ENCODE peak calls at places on chromosomes 16 and 17, in four cellular contexts. E, U, Y and I are unnamed samples.

GRCh38 chr16:70745536-70746025 is 55.4 kb downstream of the VAC14 start:
- DNase-seq in U (no peak), E (no peak), Y (no peak), I (no peak)

GRCh38 chr16:83689385-83689831 is 118.4 kb upstream of the HSBP1 start:
- DNase-seq in U (peak; percentile 3), E (peak; percentile 98), Y (peak; percentile 53), I (peak; percentile 58)

GRCh38 chr16:53775821-53776431 is 72.0 kb downstream of the FTO start:
- DNase-seq in Y (peak; percentile 94), U (no peak), E (peak; percentile 95), I (peak; percentile 84)

GRCh38 chr17:77437747-77438146 is 297.0 kb downstream of the SEC14L1 start:
- DNase-seq in U (no peak), E (no peak), Y (no peak), I (no peak)

GRCh38 chr16:56193951-56194726 is 2.9 kb downstream of the GNAO1 start:
- DNase-seq in Y (no peak), U (peak; percentile 68), E (peak; percentile 57), I (peak; percentile 77)

GRCh38 chr16:22098538-22099255 is 6.4 kb downstream of the VWA3A start:
- DNase-seq in Y (peak; percentile 55), U (peak; percentile 55), E (peak; percentile 26), I (peak; percentile 82)

GRCh38 chr17:78140169-78141051 is 5.8 kb upstream of the C17orf99 start:
- DNase-seq in U (peak; percentile 84), Y (peak; percentile 84), E (peak; percentile 47), I (peak; percentile 98)

GRCh38 chr16:66376577-66377326 is 10.3 kb downstream of the CDH5 start:
- DNase-seq in E (no peak), Y (peak; percentile 44), U (peak; percentile 83), I (no peak)

GRCh38 chr16:56382901-56383355 is 42.4 kb downstream of the AMFR start:
- DNase-seq in U (no peak), Y (peak; percentile 92), E (peak; percentile 76), I (no peak)

GRCh38 chr17:20095366-20096080 is 86.4 kb downstream of the SPECC1 start:
- DNase-seq in E (peak; percentile 38), U (peak; percentile 27), Y (no peak), I (peak; percentile 42)
- TF ChIP-seq CTCF in E (peak; percentile 36), U (peak; percentile 33), Y (no peak), I (peak; percentile 41)

DNA sequence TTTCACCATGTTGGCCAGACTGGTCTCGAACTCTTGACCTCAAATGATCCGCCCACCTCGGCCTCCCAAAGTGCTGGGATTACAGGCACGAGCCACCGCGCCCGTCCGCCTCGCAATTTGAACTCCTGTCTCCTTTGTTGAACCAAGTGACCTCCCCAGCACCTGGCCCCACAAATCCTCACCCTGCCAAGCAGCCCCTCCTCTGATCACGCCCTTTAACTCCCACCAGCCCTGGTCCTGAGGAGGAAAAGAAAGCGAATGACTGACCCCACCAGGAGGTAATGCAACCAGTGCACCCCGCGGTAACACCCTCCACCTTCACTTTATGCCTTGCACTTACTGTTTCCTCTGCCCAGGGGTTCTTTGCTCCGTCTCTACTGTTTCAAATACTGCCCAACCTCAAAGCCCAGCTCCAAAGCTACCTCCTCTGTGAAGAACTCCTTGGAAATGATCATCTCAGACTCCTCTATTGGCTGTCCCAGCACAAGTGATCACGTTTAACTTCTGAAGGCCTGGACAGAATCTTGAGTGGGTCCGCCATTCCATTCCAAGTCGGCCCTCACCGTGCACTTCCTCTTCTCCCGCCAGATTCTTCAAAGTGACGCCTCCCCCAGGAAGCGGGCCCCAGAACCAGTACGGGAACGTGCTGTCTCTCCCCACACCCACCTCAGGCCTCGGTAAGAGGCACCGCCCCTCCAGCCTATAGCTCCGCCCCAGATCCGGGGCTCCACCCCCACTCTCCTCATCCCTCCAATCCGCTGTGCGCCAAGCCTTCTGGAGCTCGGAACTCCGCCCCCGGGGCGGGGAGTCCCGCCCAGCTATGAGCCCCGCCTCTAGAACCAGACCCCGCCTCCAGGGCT is 4.4 kb downstream of the CD19 start:
- DNase-seq in U (peak; percentile 85), Y (peak; percentile 72), E (peak; percentile 24), I (peak; percentile 87)
- H3K4me3 ChIP-seq in U (peak overlapping the region; percentile 12), Y (peak overlapping the region; percentile 30), E (no peak overlapping the region), I (peak overlapping the region; percentile 22)

GRCh38 chr16:3012828-3013420 is at the start of gene CLDN9:
- DNase-seq in Y (peak; percentile 88), E (no peak), U (no peak), I (no peak)
- TF ChIP-seq EZH2 in Y (no peak), E (peak; percentile 84), U (no peak), I (no peak)

GRCh38 chr17:3665834-3666233 is 2.5 kb downstream of the TAX1BP3 start:
- DNase-seq in E (no peak), U (no peak), Y (no peak), I (no peak)

GRCh38 chr17:3668279-3669084 is at the start of the genes EMC6 and TAX1BP3:
- DNase-seq in Y (peak; percentile 92), U (peak; percentile 100), E (peak; percentile 83), I (peak; percentile 98)

GRCh38 chr17:3666516-3666915 is 1.9 kb downstream of the TAX1BP3 start:
- DNase-seq in Y (no peak), E (no peak), U (no peak), I (no peak)

GRCh38 chr17:3669085-3669347 is 404 bp downstream of the EMC6 start:
- DNase-seq in U (no peak), Y (no peak), E (no peak), I (no peak)

GRCh38 chr17:3667366-3668278 is 756 bp downstream of the TAX1BP3 start:
- DNase-seq in Y (peak; percentile 87), U (peak; percentile 92), E (peak; percentile 81), I (peak; percentile 80)
- TF ChIP-seq CTCF in Y (no peak), U (peak; percentile 17), E (no peak), I (no peak)

DNA sequence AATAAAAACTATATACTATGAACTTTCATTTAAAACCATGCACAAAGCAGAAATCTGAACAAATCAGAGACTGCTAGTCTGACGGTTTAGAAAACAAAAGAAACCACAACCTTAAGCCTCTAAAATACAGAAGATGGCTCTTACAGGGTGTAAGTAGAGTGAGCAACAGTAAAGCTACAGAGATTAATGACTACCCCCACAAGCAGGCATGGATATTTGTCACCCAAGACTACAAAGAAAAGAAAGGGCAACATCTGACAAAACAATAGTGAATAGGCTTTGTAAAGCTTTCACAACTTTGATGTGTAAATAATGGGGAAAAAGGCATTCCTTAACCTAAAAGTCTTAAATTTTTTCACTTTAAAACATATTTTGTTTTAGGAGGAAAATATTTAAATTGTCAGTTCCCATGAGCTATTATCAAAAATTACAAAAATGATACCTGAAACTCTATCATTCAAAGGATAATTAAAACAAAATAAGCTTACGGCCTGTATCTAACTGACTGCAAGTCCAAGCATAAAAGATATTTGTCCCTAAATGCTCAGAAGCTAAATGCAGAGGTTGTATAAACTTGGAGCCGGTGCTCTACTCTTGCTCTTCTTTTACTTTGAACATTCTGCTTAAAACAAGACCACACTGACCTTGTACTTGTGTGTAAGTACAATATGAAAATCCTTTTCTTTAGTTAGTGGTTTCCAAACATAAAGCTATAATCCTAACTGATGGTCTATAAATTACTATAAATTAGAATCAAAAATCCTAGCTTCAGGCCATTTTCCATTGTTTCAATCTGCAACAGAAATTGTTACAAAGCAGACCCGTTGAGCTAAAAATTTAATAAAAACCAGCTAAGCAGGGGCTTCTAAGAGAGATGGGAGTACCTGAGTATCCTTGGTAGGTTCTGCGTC is 74.8 kb downstream of the SPAG9 start:
- DNase-seq in Y (no peak), U (no peak), E (peak; percentile 60), I (no peak)
- H3K4me3 ChIP-seq in Y (no peak overlapping the region), U (no peak overlapping the region), E (peak overlapping the region; percentile 49), I (peak overlapping the region; percentile 27)

GRCh38 chr17:58621174-58621573 is 70.7 kb downstream of the TEX14 start:
- DNase-seq in Y (no peak), U (no peak), E (no peak), I (no peak)
- TF ChIP-seq EZH2 in Y (no peak), U (no peak), E (no peak), I (no peak)

GRCh38 chr17:41930009-41930832 is at the start of gene ODAD4:
- DNase-seq in Y (peak; percentile 90), E (peak; percentile 96), U (peak; percentile 99), I (peak; percentile 94)
- TF ChIP-seq CTCF in Y (no peak), E (peak; percentile 31), U (peak; percentile 59), I (peak; percentile 32)

GRCh38 chr17:13337864-13338371 is 263.8 kb downstream of the HS3ST3A1 start:
- DNase-seq in U (peak; percentile 18), Y (no peak), E (peak; percentile 67), I (peak; percentile 55)
- H3K4me3 ChIP-seq in U (no peak overlapping the region), Y (no peak overlapping the region), E (peak overlapping the region; percentile 59), I (no peak overlapping the region)

DNA sequence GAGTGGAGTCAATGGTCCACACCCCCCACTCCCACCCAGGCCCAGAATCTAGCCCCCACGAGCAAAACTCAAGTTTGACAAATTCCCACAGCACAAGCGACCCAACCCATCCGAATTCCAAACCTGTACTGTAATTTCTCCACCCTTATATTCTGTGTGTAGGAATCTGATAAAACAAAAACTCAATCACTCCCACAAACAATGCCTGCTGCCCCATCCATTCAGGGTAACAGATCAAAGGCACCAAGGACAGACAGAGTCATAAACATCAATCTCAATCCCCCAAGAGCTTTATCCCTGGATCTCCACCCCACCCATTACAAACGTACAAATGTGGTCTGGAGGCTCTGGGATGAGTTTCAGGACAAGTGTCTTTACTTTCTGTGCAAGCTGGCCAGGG is 157.8 kb downstream of the AXIN2 start:
- DNase-seq in Y (no peak), U (no peak), E (no peak), I (no peak)
- TF ChIP-seq EZH2 in Y (no peak), U (no peak), E (no peak), I (no peak)